ENCODE peak calls at places on chromosomes 6 and 20, in nine cellular contexts. C is WERI-Rb-1; O is T-cell; Z is activated CD4-positive, alpha-beta T cell treated with anti-CD3 and anti-CD28 coated beads, Interleukin-2, amount 50 U/mL, for 24 hours; Y is Panc1; L is heart right ventricle; U is NCI-H82; B is tibial nerve; H is ACHN. M is an unnamed sample.

GRCh38 chr6:14728396-14729024 is 517.4 kb upstream of the JARID2 start:
- DNase-seq in C (no peak), O (no peak), Z (no peak), Y (no peak), L (no peak), U (no peak), B (peak), H (no peak), M (no peak)

GRCh38 chr20:7272512-7272911 is 505.0 kb downstream of the BMP2 start:
- DNase-seq in C (peak), O (no peak), Z (no peak), Y (no peak), L (no peak), U (peak), B (no peak), H (peak), M (no peak)

GRCh38 chr6:166351715-166352285 is 9.5 kb upstream of the SFT2D1 start:
- DNase-seq in C (no peak), O (no peak), Z (no peak), Y (no peak), L (peak), U (peak), B (peak), H (no peak), M (no peak)

GRCh38 chr20:45157977-45158376 is 16.7 kb upstream of the PI3 start:
- DNase-seq in C (no peak), O (no peak), Z (no peak), Y (no peak), L (no peak), U (no peak), B (no peak), H (peak), M (no peak)

GRCh38 chr20:25044261-25044560 is 13.7 kb downstream of the ACSS1 start:
- DNase-seq in C (no peak), O (no peak), Z (no peak), Y (no peak), L (no peak), U (no peak), B (no peak), H (no peak), M (no peak)

GRCh38 chr6:33692760-33693158 is 18.7 kb downstream of the UQCC2 start:
- DNase-seq in C (no peak), O (peak), Z (no peak), Y (no peak), L (peak), U (no peak), B (no peak), H (no peak), M (peak)

GRCh38 chr6:109869398-109870165 is 108.5 kb upstream of the GPR6 start:
- DNase-seq in C (no peak), O (no peak), Z (no peak), Y (no peak), L (peak), U (no peak), B (no peak), H (no peak), M (no peak)

GRCh38 chr20:53883098-53883762 is 187.2 kb downstream of the BCAS1 start:
- DNase-seq in C (no peak), O (no peak), Z (no peak), Y (no peak), L (no peak), U (peak), B (no peak), H (no peak), M (no peak)

GRCh38 chr20:36861875-36862801 is 13.8 kb upstream of the TLDC2 start:
- DNase-seq in C (peak), O (no peak), Z (no peak), Y (peak), L (peak), U (peak), B (peak), H (peak), M (no peak)

GRCh38 chr20:38664284-38664683 is 60.0 kb upstream of the SLC32A1 start:
- DNase-seq in C (no peak), O (no peak), Z (no peak), Y (no peak), L (no peak), U (no peak), B (no peak), H (no peak), M (no peak)

GRCh38 chr6:68677119-68677518 is 42.0 kb downstream of the ADGRB3 start:
- DNase-seq in C (no peak), O (no peak), Z (no peak), Y (no peak), L (no peak), U (no peak), B (no peak), H (no peak), M (no peak)

GRCh38 chr6:32402812-32403211 is 4.2 kb downstream of the BTNL2 start:
- DNase-seq in C (no peak), O (no peak), Z (no peak), Y (no peak), L (no peak), U (no peak), B (no peak), H (no peak), M (no peak)

GRCh38 chr20:38167851-38168760 is 3.0 kb upstream of the TGM2 start:
- DNase-seq in C (no peak), O (no peak), Z (no peak), Y (no peak), L (peak), U (peak), B (peak), H (peak), M (no peak)

GRCh38 chr6:6256881-6257280 is 63.6 kb downstream of the F13A1 start:
- DNase-seq in C (no peak), O (no peak), Z (no peak), Y (no peak), L (no peak), U (no peak), B (no peak), H (no peak), M (no peak)

GRCh38 chr6:70131528-70131927 is 171.4 kb downstream of the COL9A1 start:
- DNase-seq in C (no peak), O (no peak), Z (no peak), Y (no peak), L (no peak), U (no peak), B (no peak), H (no peak), M (no peak)

GRCh38 chr20:31489152-31489551 is 14.1 kb downstream of the REM1 start:
- DNase-seq in C (no peak), O (no peak), Z (no peak), Y (no peak), L (no peak), U (no peak), B (no peak), H (no peak), M (no peak)

GRCh38 chr6:167479967-167480653 is 155.2 kb downstream of the TTLL2 start:
- DNase-seq in C (no peak), O (no peak), Z (no peak), Y (no peak), L (peak), U (no peak), B (no peak), H (no peak), M (no peak)

GRCh38 chr20:24235224-24235735 is 234.1 kb upstream of the SYNDIG1 start:
- DNase-seq in C (no peak), O (no peak), Z (no peak), Y (no peak), L (no peak), U (no peak), B (no peak), H (no peak), M (no peak)